ENCODE peak calls at places on chromosomes 4 and X, in four cellular contexts. One of them, this sample, is unnamed.

GRCh38 chrX:77820328-77820727 is 34.3 kb upstream of the ATRX start:
- DNase-seq in thoracic aorta: no peak
- DNase-seq in AG04449: no peak
- DNase-seq in head of caudate nucleus: no peak
- DNase-seq in this sample: no peak

GRCh38 chrX:13688772-13689518 is at the start of gene RAB9A:
- DNase-seq in head of caudate nucleus: peak
- DNase-seq in thoracic aorta: peak
- DNase-seq in AG04449: no peak
- DNase-seq in this sample: no peak

GRCh38 chrX:87571965-87572364 is 54.4 kb downstream of the KLHL4 start:
- DNase-seq in head of caudate nucleus: no peak
- DNase-seq in thoracic aorta: no peak
- DNase-seq in AG04449: no peak
- DNase-seq in this sample: no peak

GRCh38 chr4:153034681-153035080 is 98.6 kb downstream of the FHDC1 start:
- DNase-seq in AG04449: no peak
- DNase-seq in head of caudate nucleus: no peak
- DNase-seq in thoracic aorta: no peak
- DNase-seq in this sample: no peak

GRCh38 chrX:19747672-19748610 is 139.5 kb downstream of the SH3KBP1 start:
- DNase-seq in AG04449: no peak
- DNase-seq in head of caudate nucleus: no peak
- DNase-seq in thoracic aorta: no peak
- DNase-seq in this sample: no peak

GRCh38 chr4:174045381-174045780 is 238.1 kb downstream of the FBXO8 start:
- DNase-seq in thoracic aorta: no peak
- DNase-seq in AG04449: no peak
- DNase-seq in head of caudate nucleus: no peak
- DNase-seq in this sample: no peak

GRCh38 chr4:73430188-73430587 is 5.8 kb upstream of the AFP start:
- DNase-seq in head of caudate nucleus: no peak
- DNase-seq in thoracic aorta: no peak
- DNase-seq in AG04449: no peak
- DNase-seq in this sample: no peak

GRCh38 chr4:159508917-159509500 is 406.1 kb downstream of the RAPGEF2 start:
- DNase-seq in AG04449: no peak
- DNase-seq in thoracic aorta: no peak
- DNase-seq in head of caudate nucleus: no peak
- DNase-seq in this sample: no peak

GRCh38 chrX:82591421-82591820 is 916.7 kb upstream of the POU3F4 start:
- DNase-seq in AG04449: no peak
- DNase-seq in thoracic aorta: no peak
- DNase-seq in head of caudate nucleus: no peak
- DNase-seq in this sample: no peak

GRCh38 chr4:47913858-47914218 is 545 bp downstream of the NFXL1 start:
- DNase-seq in AG04449: no peak
- DNase-seq in thoracic aorta: no peak
- DNase-seq in head of caudate nucleus: peak
- DNase-seq in this sample: no peak

GRCh38 chr4:26081795-26082498 is 167.9 kb downstream of the SMIM20 start:
- DNase-seq in head of caudate nucleus: no peak
- DNase-seq in AG04449: no peak
- DNase-seq in thoracic aorta: no peak
- DNase-seq in this sample: no peak

GRCh38 chr4:84878090-84878489 is 88.4 kb downstream of the WDFY3 start:
- DNase-seq in head of caudate nucleus: no peak
- DNase-seq in thoracic aorta: no peak
- DNase-seq in AG04449: peak
- DNase-seq in this sample: peak

This sample was measured in AG09309.